ENCODE peak calls at places on chromosomes 6 and 20, in four cellular contexts. D is CD8-positive, alpha-beta T cell; G is neural progenitor cell; P is pancreas. A is an unnamed sample.

GRCh38 chr20:63740501-63741353 is 1.2 kb downstream of the SLC2A4RG start:
- DNase-seq in D (no peak), G (peak; percentile 83), P (peak; percentile 98), A (peak; percentile 84)

GRCh38 chr20:62640870-62641748 is 1.2 kb upstream of the SLCO4A1 start:
- DNase-seq in D (no peak), G (no peak), P (no peak), A (no peak)

GRCh38 chr6:13677878-13678254 is 33.8 kb downstream of the RANBP9 start:
- DNase-seq in D (no peak), G (no peak), P (no peak), A (no peak)

GRCh38 chr6:169165031-169165430 is 88.6 kb downstream of the THBS2 start:
- DNase-seq in D (no peak), G (no peak), P (no peak), A (no peak)

GRCh38 chr6:15551798-15552197 is 111.0 kb downstream of the DTNBP1 start:
- DNase-seq in D (no peak), G (peak; percentile 73), P (no peak), A (peak; percentile 10)

GRCh38 chr20:63103402-63104311 is 96.9 kb upstream of the BHLHE23 start:
- DNase-seq in D (no peak), G (peak; percentile 36), P (no peak), A (peak; percentile 21)

GRCh38 chr6:97240222-97240621 is 42.8 kb downstream of the MMS22L start:
- DNase-seq in D (no peak), G (no peak), P (no peak), A (peak; percentile 29)

GRCh38 chr6:158770948-158771347 is 48.2 kb downstream of the EZR start:
- DNase-seq in D (no peak), G (no peak), P (no peak), A (no peak)

GRCh38 chr6:62707914-62708313 is 421.9 kb upstream of the KHDRBS2 start:
- DNase-seq in D (no peak), G (no peak), P (no peak), A (no peak)

GRCh38 chr6:62711750-62712149 is 425.7 kb upstream of the KHDRBS2 start:
- DNase-seq in D (no peak), G (no peak), P (no peak), A (no peak)

GRCh38 chr6:62707156-62707555 is 421.1 kb upstream of the KHDRBS2 start:
- DNase-seq in D (no peak), G (no peak), P (no peak), A (no peak)
- TF ChIP-seq CTCF in D (no peak), G (peak; percentile 10), P (no peak), A (no peak)

GRCh38 chr20:44990425-44990824 is 24.1 kb downstream of the STK4 start:
- DNase-seq in D (no peak), G (no peak), P (no peak), A (peak; percentile 45)
- H3K27ac ChIP-seq in D (peak overlapping the region; percentile 11), G (no peak overlapping the region), P (no peak overlapping the region), A (no peak overlapping the region)

GRCh38 chr6:117829594-117830319 is 77.3 kb upstream of the SLC35F1 start:
- DNase-seq in D (no peak), G (peak; percentile 84), P (no peak), A (peak; percentile 62)
- TF ChIP-seq CTCF in D (no peak), G (peak; percentile 64), P (no peak), A (peak; percentile 32)

GRCh38 chr6:98836962-98837944 is 2.9 kb downstream of the POU3F2 start:
- DNase-seq in D (no peak), G (no peak), P (no peak), A (no peak)
- H3K27ac ChIP-seq in D (no peak overlapping the region), G (no peak overlapping the region), P (no peak overlapping the region), A (no peak overlapping the region)

DNA sequence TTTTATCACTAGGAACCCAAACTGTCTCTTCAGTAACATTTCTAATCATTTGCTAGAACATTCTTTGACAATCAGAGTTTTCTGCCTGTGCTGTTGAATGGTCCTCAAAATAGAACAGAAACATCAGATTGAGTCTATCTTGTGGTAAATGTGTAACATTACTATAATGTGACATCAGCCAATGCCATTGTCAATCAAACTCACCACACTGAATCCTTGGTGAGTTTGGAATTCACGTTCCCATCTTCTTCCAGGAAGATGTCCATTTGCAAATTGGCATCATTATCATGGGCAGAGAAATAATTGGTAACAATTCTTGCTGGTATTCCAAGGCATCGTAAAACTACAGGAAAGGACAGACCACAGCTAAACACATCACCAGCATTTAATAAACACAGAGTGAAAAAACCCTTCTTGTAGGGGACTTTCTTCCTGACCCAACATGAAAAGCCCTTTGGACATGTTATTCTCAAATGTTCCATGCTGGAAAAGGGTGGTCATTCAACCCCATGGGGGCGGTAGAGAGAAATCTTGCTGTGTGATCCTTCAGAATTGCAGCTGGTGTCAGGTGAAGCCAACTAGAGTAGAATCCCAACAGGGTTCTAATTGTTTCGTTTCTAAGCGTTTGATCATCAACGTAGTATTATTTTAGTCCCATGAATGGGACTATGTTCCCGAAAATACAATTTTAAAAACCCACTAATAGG is 98.5 kb downstream of the F13A1 start:
- DNase-seq in D (no peak), G (peak; percentile 63), P (no peak), A (no peak)
- TF ChIP-seq CTCF in D (no peak), G (peak; percentile 65), P (no peak), A (no peak)

GRCh38 chr20:34808583-34808982 is 16.9 kb downstream of the NCOA6 start:
- DNase-seq in D (no peak), G (no peak), P (no peak), A (no peak)

DNA sequence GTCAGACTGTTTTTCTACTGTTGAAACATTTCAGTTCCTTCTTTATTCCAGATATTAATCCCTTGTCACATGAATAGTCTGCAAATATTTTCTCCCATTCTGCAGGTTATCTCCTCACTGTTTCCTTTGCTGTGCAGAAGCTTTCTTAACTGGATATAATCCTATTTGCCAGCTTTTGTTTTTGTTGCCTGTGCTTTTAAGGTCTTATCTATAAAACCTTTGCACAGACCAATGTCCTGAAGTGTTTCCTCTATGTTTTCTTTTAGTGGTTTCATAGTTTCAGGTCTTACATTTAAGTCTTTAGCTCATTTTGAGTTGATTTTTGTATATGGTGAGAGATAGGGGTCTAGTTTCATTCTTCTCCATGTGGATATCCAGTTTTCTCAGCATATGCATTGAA is 19.2 kb downstream of the NCOA6 start:
- DNase-seq in D (no peak), G (no peak), P (no peak), A (no peak)
- H3K27ac ChIP-seq in D (no peak overlapping the region), G (no peak overlapping the region), P (no peak overlapping the region), A (no peak overlapping the region)

GRCh38 chr6:116410945-116411623 is 40.3 kb downstream of the DSE start:
- DNase-seq in D (no peak), G (no peak), P (no peak), A (peak; percentile 58)
- TF ChIP-seq CTCF in D (no peak), G (no peak), P (no peak), A (no peak)

DNA sequence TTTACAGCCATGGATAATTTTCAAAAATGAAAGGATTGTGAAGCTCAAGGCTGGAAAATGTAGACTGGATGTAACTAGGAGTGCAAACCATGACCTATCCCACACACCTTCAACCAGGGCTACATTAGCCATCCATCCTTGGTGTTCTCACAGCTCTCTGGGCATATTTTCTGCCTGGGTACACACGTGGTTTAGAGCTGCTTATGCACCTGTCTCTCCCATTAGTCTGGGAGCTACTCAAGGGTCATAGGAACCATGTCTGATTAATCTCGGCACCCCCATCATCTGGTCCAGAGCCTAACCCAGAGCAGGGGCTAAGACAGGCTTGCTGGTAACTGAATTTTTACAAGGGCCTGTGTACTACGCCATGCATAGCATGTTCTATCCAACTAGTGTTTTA is 25.2 kb upstream of the FAM83C start:
- DNase-seq in D (no peak), G (no peak), P (no peak), A (no peak)
- H3K27ac ChIP-seq in D (no peak overlapping the region), G (no peak overlapping the region), P (no peak overlapping the region), A (no peak overlapping the region)

DNA sequence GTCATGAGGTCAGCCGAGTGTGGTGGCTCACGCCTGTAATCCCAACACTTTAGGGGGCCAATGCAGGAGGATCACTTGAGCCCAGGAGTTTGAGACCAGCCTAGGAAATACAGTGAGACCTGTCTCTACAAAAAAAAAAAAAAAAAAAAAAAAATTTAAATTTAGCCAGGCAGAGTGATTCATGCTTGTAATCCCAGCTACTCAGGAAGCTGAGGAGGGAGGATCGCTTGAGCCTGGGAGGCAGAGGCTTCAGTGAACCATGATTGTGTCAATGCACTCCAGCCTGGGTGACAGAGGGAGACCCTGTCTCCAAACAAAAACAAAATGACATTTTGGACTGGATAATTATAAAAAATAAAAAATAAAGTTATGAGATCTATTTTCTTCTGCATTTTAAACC is 56.2 kb downstream of the ADGRF1 start:
- DNase-seq in D (no peak), G (no peak), P (no peak), A (peak; percentile 39)
- TF ChIP-seq CTCF in D (no peak), G (no peak), P (no peak), A (no peak)

DNA sequence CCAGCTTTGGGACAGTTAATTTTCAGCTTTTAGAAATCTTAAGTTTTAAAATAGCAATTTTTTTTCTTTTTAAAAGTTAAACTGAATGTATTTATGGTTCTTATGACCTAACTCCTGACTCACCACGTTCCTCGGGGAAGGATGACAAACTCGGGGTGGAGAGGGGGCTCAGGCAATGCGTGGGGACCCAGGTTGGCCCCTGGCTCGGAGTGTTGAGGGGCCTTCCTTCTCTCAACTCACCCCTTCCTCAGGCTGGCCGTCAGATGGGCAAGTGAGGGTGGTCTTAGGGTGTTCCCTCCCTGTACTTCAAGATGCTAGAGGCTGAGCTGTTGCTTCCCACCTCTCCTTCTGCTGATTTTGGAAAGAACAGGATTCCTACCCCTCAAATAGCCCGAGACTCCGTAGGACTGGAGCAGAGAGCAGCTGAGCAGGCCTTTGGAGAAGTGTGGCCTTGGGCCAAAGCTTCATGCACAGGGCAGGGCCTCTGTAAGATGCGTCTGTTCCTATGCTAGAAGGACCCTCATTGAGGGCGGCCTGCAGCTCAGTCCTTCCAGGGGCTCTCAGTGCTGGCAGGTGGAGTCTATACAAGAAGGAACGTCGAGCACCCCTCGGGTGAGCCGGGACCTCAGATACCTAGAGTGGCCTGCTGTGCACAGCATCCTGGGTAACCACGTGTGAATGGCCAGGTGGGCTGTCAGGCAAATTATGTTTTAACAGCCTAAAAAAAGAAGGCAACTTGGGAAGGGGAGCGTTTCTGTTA is 79.3 kb downstream of the TCP11 start:
- DNase-seq in D (no peak), G (no peak), P (no peak), A (no peak)
- H3K27ac ChIP-seq in D (no peak overlapping the region), G (no peak overlapping the region), P (no peak overlapping the region), A (no peak overlapping the region)

A was measured in cardiac muscle cell.